ENCODE peak calls at places on chromosomes 13 and 19, in seven cellular contexts. W, T, F, V, B, Z and K are unnamed samples.

GRCh38 chr13:44848956-44849748 is 140.1 kb downstream of the NUFIP1 start:
- DNase-seq in W (no peak), T (no peak), F (peak; percentile 26), V (no peak), B (no peak), Z (no peak), K (no peak)

GRCh38 chr19:52904052-52904451 is 6.6 kb upstream of the ZNF320 start:
- DNase-seq in W (no peak), T (no peak), F (no peak), V (no peak), B (no peak), Z (no peak), K (no peak)

GRCh38 chr13:75830842-75831241 is 194.7 kb downstream of the LMO7 start:
- DNase-seq in W (no peak), T (no peak), F (no peak), V (no peak), B (no peak), Z (no peak), K (no peak)

GRCh38 chr19:36849701-36850645 is 703 bp upstream of the ZNF345 start:
- DNase-seq in W (peak; percentile 95), T (peak; percentile 84), F (peak; percentile 87), V (peak; percentile 96), B (peak; percentile 65), Z (peak; percentile 95), K (peak; percentile 68)

GRCh38 chr13:84446972-84447700 is 564.9 kb upstream of the SLITRK1 start:
- DNase-seq in W (peak; percentile 26), T (no peak), F (no peak), V (no peak), B (no peak), Z (no peak), K (no peak)

GRCh38 chr19:1252818-1253513 is 4.6 kb downstream of the MIDN start:
- DNase-seq in W (peak; percentile 94), T (peak; percentile 95), F (peak; percentile 87), V (peak; percentile 96), B (peak; percentile 91), Z (peak; percentile 97), K (no peak)

GRCh38 chr19:33522371-33522662 is 726 bp upstream of the PEPD start:
- DNase-seq in W (no peak), T (no peak), F (no peak), V (no peak), B (no peak), Z (no peak), K (no peak)

GRCh38 chr13:37617162-37617561 is 18.6 kb upstream of the POSTN start:
- DNase-seq in W (no peak), T (no peak), F (no peak), V (no peak), B (peak; percentile 35), Z (no peak), K (no peak)

GRCh38 chr13:98513837-98514236 is 63.1 kb downstream of the STK24 start:
- DNase-seq in W (no peak), T (no peak), F (no peak), V (peak; percentile 11), B (no peak), Z (no peak), K (no peak)

GRCh38 chr19:54297759-54298305 is 15.1 kb downstream of the LILRA5 start:
- DNase-seq in W (no peak), T (no peak), F (no peak), V (no peak), B (peak; percentile 29), Z (no peak), K (no peak)

GRCh38 chr13:71867101-71867814 is at the start of gene DACH1:
- DNase-seq in W (peak; percentile 69), T (peak; percentile 76), F (peak; percentile 17), V (peak; percentile 61), B (peak; percentile 3), Z (peak; percentile 62), K (no peak)

GRCh38 chr13:30671271-30671815 is 53.6 kb downstream of the USPL1 start:
- DNase-seq in W (no peak), T (no peak), F (no peak), V (no peak), B (no peak), Z (no peak), K (no peak)

GRCh38 chr13:44734204-44734707 is 158.1 kb upstream of the TSC22D1 start:
- DNase-seq in W (peak; percentile 93), T (no peak), F (no peak), V (no peak), B (no peak), Z (peak; percentile 78), K (no peak)

GRCh38 chr13:59710995-59711701 is 452.6 kb downstream of the DIAPH3 start:
- DNase-seq in W (no peak), T (no peak), F (no peak), V (no peak), B (no peak), Z (no peak), K (no peak)

GRCh38 chr13:53110181-53110580 is 81.6 kb downstream of the OLFM4 start:
- DNase-seq in W (no peak), T (no peak), F (no peak), V (no peak), B (no peak), Z (no peak), K (no peak)

GRCh38 chr13:112963641-112964040 is 5.4 kb upstream of the MCF2L start:
- DNase-seq in W (peak; percentile 22), T (no peak), F (no peak), V (no peak), B (no peak), Z (peak; percentile 57), K (no peak)

GRCh38 chr13:98206946-98207345 is 29.9 kb upstream of the RNF113B start:
- DNase-seq in W (no peak), T (no peak), F (no peak), V (no peak), B (no peak), Z (no peak), K (no peak)

GRCh38 chr19:23709347-23709746 is 22.3 kb upstream of the ZNF675 start:
- DNase-seq in W (no peak), T (no peak), F (no peak), V (no peak), B (no peak), Z (no peak), K (no peak)

GRCh38 chr19:55352040-55352439 is 2.5 kb downstream of the COX6B2 start:
- DNase-seq in W (no peak), T (no peak), F (no peak), V (no peak), B (no peak), Z (no peak), K (no peak)

GRCh38 chr19:51560339-51560738 is 10.7 kb upstream of the ZNF175 start:
- DNase-seq in W (no peak), T (no peak), F (no peak), V (no peak), B (no peak), Z (no peak), K (no peak)

GRCh38 chr13:27619711-27620376 is 485 bp downstream of the LNX2 start:
- DNase-seq in W (peak; percentile 78), T (no peak), F (no peak), V (peak; percentile 71), B (peak; percentile 7), Z (no peak), K (no peak)

GRCh38 chr13:96824110-96824509 is 170.2 kb downstream of the OXGR1 start:
- DNase-seq in W (no peak), T (no peak), F (no peak), V (no peak), B (no peak), Z (no peak), K (no peak)

GRCh38 chr19:54435551-54436016 is 13.4 kb upstream of the LENG8 start:
- DNase-seq in W (no peak), T (no peak), F (no peak), V (no peak), B (no peak), Z (no peak), K (no peak)

DNA sequence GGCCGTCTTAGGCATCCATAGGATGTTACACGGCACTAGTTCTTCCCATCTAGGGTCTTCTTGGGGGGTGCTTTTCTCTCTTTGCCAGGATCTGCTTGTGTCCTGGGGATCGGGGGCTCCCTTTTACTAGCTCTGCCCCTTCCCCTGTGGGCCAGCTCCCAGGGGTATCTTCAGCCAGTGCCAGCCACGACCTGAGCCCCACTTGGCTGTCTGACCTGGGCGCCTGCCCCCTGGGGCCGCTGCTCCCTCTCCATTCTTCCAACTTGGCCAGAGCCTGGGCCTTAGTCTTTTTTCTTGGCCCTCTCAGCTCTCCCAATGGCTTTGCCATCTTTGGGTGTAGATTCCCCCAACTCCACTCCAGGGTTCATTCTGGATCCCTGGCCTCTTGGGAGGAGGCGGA is 3.1 kb downstream of the PRKACA start:
- DNase-seq in W (no peak), T (no peak), F (no peak), V (no peak), B (no peak), Z (no peak), K (no peak)
- H3K27ac ChIP-seq in W (peak overlapping the region; percentile 88), T (peak overlapping the region; percentile 53), F (peak overlapping the region; percentile 99), V (peak overlapping the region; percentile 90), B (peak overlapping the region; percentile 23), Z (peak overlapping the region; percentile 80), K (no peak overlapping the region)

DNA sequence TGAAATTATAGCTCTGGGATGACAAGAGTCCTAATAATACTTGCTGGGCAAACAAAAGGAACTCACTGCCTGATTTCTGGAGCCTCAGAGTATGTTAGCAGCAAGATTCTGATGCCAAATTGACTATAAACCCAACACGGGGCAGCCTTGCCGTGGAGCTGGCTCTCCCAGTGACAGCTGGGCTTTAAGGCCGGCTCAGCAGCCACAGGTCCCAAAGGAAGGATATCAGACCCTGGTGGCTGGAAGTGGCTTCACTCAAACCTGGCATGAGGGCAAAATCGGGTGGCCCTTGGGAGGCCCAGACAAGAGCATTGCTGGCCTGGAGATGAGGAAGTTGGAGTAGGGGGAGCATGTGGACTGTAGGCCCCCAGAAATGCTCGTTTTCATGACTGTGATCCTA is 47.9 kb downstream of the EPS15L1 start:
- DNase-seq in W (no peak), T (no peak), F (no peak), V (no peak), B (no peak), Z (no peak), K (no peak)
- H3K27ac ChIP-seq in W (no peak overlapping the region), T (no peak overlapping the region), F (no peak overlapping the region), V (no peak overlapping the region), B (no peak overlapping the region), Z (no peak overlapping the region), K (no peak overlapping the region)

DNA sequence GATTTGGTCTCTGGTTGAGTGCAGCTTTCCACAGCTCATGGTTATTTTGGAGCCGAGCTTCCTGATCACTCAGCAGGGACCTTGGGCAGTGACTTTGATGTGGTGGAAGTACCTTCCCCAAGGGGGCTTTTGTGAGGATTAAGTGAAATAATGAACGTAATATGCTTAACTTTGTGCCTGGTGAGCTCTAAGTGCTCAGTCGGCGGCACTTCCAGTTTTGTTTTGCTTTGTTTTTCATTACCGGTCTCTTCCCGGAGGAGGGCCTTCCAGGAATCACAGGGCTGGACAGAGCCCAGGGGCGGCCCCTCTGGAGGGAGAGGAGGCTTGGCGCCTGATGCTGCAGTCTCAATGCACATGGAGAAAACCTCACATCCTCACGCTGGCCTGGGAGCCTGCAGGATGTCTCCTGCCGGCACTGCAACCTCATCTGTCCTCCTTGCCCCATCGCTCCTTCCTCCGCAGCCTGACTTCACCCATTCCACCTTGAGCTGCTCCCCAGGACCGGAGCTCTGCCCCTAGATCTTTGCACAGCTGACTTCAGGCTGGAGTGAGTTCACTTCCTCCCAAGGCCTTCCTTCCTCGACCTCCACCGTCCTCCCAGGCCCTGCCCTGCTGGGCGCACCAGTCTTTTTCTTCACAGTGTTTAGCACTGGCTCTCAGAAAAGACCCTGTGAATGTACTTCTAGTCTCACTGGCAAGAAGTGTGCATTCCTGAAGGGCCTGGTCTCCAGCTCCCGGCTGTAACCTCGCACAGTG is 1.6 kb downstream of the PLEKHF1 start:
- DNase-seq in W (peak; percentile 88), T (no peak), F (peak; percentile 70), V (peak; percentile 78), B (no peak), Z (peak; percentile 69), K (no peak)
- H3K27ac ChIP-seq in W (peak overlapping the region; percentile 86), T (no peak overlapping the region), F (peak overlapping the region; percentile 95), V (peak overlapping the region; percentile 99), B (no peak overlapping the region), Z (peak overlapping the region; percentile 74), K (peak overlapping the region; percentile 87)

GRCh38 chr19:6423499-6424189 is 967 bp downstream of the KHSRP start:
- DNase-seq in W (no peak), T (no peak), F (no peak), V (peak; percentile 69), B (no peak), Z (no peak), K (peak; percentile 3)
- H3K27ac ChIP-seq in W (peak overlapping the region; percentile 71), T (peak overlapping the region; percentile 73), F (peak overlapping the region; percentile 91), V (peak overlapping the region; percentile 32), B (peak overlapping the region; percentile 99), Z (peak overlapping the region; percentile 67), K (peak overlapping the region; percentile 39)